ENCODE peak calls at places on chromosome X, in six cellular contexts. One of them, this sample, is unnamed.

GRCh38 chrX:42837092-42837726 is 59.2 kb upstream of the PPP1R2C start:
- DNase-seq in H9: no peak
- DNase-seq in neuronal stem cell: no peak
- DNase-seq in IMR-90: no peak
- DNase-seq in mesenchymal stem cell: no peak
- DNase-seq in H1: no peak
- DNase-seq in this sample: no peak

GRCh38 chrX:87664381-87664780 is 146.8 kb downstream of the KLHL4 start:
- DNase-seq in H9: no peak
- DNase-seq in neuronal stem cell: peak
- DNase-seq in IMR-90: peak
- DNase-seq in mesenchymal stem cell: peak
- DNase-seq in H1: no peak
- DNase-seq in this sample: peak

GRCh38 chrX:71998836-71999509 is 88.3 kb downstream of the NHSL2 start:
- DNase-seq in H9: peak
- DNase-seq in neuronal stem cell: no peak
- DNase-seq in IMR-90: no peak
- DNase-seq in mesenchymal stem cell: peak
- DNase-seq in H1: no peak
- DNase-seq in this sample: peak

GRCh38 chrX:24760601-24761000 is 66.9 kb downstream of the POLA1 start:
- DNase-seq in H9: no peak
- DNase-seq in neuronal stem cell: no peak
- DNase-seq in IMR-90: peak
- DNase-seq in mesenchymal stem cell: peak
- DNase-seq in H1: no peak
- DNase-seq in this sample: no peak

GRCh38 chrX:16628954-16629595 is 20.9 kb upstream of the S100G start:
- DNase-seq in H9: peak
- DNase-seq in neuronal stem cell: peak
- DNase-seq in IMR-90: no peak
- DNase-seq in mesenchymal stem cell: no peak
- DNase-seq in H1: no peak
- DNase-seq in this sample: no peak

GRCh38 chrX:147838465-147839131 is 73.1 kb upstream of the FMR1 start:
- DNase-seq in H9: no peak
- DNase-seq in neuronal stem cell: no peak
- DNase-seq in IMR-90: no peak
- DNase-seq in mesenchymal stem cell: no peak
- DNase-seq in H1: no peak
- DNase-seq in this sample: peak

GRCh38 chrX:131792789-131793462 is 230.2 kb upstream of the STK26 start:
- DNase-seq in H9: no peak
- DNase-seq in neuronal stem cell: no peak
- DNase-seq in IMR-90: peak
- DNase-seq in mesenchymal stem cell: no peak
- DNase-seq in H1: no peak
- DNase-seq in this sample: peak

GRCh38 chrX:153245288-153245731 is 66.2 kb downstream of the MAGEA1 start:
- DNase-seq in H9: peak
- DNase-seq in neuronal stem cell: peak
- DNase-seq in IMR-90: no peak
- DNase-seq in mesenchymal stem cell: peak
- DNase-seq in H1: no peak
- DNase-seq in this sample: no peak

GRCh38 chrX:18468599-18468998 is 43.2 kb downstream of the CDKL5 start:
- DNase-seq in H9: no peak
- DNase-seq in neuronal stem cell: no peak
- DNase-seq in IMR-90: no peak
- DNase-seq in mesenchymal stem cell: no peak
- DNase-seq in H1: no peak
- DNase-seq in this sample: no peak

GRCh38 chrX:154804564-154804956 is 725 bp downstream of the MPP1 start:
- DNase-seq in H9: no peak
- DNase-seq in neuronal stem cell: no peak
- DNase-seq in IMR-90: no peak
- DNase-seq in mesenchymal stem cell: no peak
- DNase-seq in H1: no peak
- DNase-seq in this sample: peak

GRCh38 chrX:104482757-104483156 is 83.2 kb upstream of the IL1RAPL2 start:
- DNase-seq in H9: no peak
- DNase-seq in neuronal stem cell: no peak
- DNase-seq in IMR-90: no peak
- DNase-seq in mesenchymal stem cell: peak
- DNase-seq in H1: no peak
- DNase-seq in this sample: peak

GRCh38 chrX:53009032-53009431 is 39.6 kb upstream of the GPR173 start:
- DNase-seq in H9: no peak
- DNase-seq in neuronal stem cell: no peak
- DNase-seq in IMR-90: no peak
- DNase-seq in mesenchymal stem cell: no peak
- DNase-seq in H1: no peak
- DNase-seq in this sample: no peak

GRCh38 chrX:129557844-129558243 is 17.8 kb downstream of the OCRL start:
- DNase-seq in H9: no peak
- DNase-seq in neuronal stem cell: no peak
- DNase-seq in IMR-90: peak
- DNase-seq in mesenchymal stem cell: no peak
- DNase-seq in H1: no peak
- DNase-seq in this sample: no peak

GRCh38 chrX:57643698-57644097 is 36.4 kb downstream of the NLRP2B start:
- DNase-seq in H9: no peak
- DNase-seq in neuronal stem cell: no peak
- DNase-seq in IMR-90: no peak
- DNase-seq in mesenchymal stem cell: no peak
- DNase-seq in H1: no peak
- DNase-seq in this sample: no peak

GRCh38 chrX:8194216-8194615 is 23.1 kb upstream of the VCX2 start:
- DNase-seq in H9: no peak
- DNase-seq in neuronal stem cell: no peak
- DNase-seq in IMR-90: no peak
- DNase-seq in mesenchymal stem cell: no peak
- DNase-seq in H1: no peak
- DNase-seq in this sample: peak

GRCh38 chrX:50860518-50860917 is 46.5 kb upstream of the SHROOM4 start:
- DNase-seq in H9: no peak
- DNase-seq in neuronal stem cell: no peak
- DNase-seq in IMR-90: no peak
- DNase-seq in mesenchymal stem cell: no peak
- DNase-seq in H1: no peak
- DNase-seq in this sample: no peak

DNA sequence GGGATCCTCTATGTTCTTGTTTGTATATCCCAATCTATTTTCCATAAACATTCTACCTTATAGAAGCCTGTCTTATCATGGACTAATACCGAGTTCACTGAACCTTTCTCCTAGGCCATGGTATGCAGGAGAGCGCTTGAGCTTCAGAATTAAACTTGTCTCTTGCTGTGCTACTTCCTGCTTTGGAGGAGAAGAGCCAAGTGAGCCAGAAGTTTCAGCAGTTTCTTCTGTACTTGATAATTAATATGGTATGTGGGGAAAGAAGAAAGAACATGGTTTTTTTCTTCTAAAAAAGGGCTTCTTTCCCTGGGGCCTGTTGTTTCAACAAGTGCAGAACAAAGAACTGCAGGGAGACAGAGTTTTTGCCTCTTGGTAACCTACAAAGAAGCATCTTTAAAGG is 172.8 kb downstream of the ATG4A start:
- DNase-seq in H9: no peak
- DNase-seq in neuronal stem cell: no peak
- DNase-seq in IMR-90: no peak
- DNase-seq in mesenchymal stem cell: no peak
- DNase-seq in H1: no peak
- DNase-seq in this sample: no peak
- H4K91ac ChIP-seq in H9: no peak
- H4K91ac ChIP-seq in neuronal stem cell: no peak
- H4K91ac ChIP-seq in IMR-90: no peak
- H4K91ac ChIP-seq in mesenchymal stem cell: no peak
- H4K91ac ChIP-seq in H1: no peak
- H4K91ac ChIP-seq in this sample: no peak

GRCh38 chrX:805988-806387 is 175.4 kb downstream of the SHOX start:
- DNase-seq in H9: no peak
- DNase-seq in neuronal stem cell: no peak
- DNase-seq in IMR-90: no peak
- DNase-seq in mesenchymal stem cell: no peak
- DNase-seq in H1: no peak
- DNase-seq in this sample: no peak
- H2AFZ ChIP-seq in H9: no peak
- H2AFZ ChIP-seq in neuronal stem cell: no peak
- H2AFZ ChIP-seq in IMR-90: no peak
- H2AFZ ChIP-seq in mesenchymal stem cell: no peak
- H2AFZ ChIP-seq in H1: peak
- H2AFZ ChIP-seq in this sample: no peak

DNA sequence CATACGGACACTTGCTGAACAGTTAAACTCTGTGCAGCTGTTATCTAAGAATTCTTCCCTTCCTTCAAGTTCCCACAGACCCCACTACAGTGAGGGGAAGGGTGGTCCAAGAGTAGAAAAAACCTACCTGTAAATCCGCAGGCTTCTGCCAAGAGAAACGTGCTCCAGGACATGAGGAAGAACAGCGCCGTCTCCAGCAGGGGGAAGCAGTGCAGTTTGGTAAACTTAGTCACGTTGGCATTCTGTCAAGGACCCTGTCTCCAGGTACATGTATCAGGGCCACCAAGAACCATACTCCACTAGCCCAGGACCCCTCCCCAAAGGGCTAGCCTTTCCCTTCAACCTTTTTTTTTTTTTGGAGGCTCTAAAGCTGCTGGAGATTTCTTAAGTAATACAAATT is 79.9 kb downstream of the CHST7 start:
- DNase-seq in H9: peak
- DNase-seq in neuronal stem cell: no peak
- DNase-seq in IMR-90: peak
- DNase-seq in mesenchymal stem cell: no peak
- DNase-seq in H1: no peak
- DNase-seq in this sample: peak
- H3K4me2 ChIP-seq in H9: no peak
- H3K4me2 ChIP-seq in neuronal stem cell: no peak
- H3K4me2 ChIP-seq in IMR-90: no peak
- H3K4me2 ChIP-seq in mesenchymal stem cell: no peak
- H3K4me2 ChIP-seq in H1: no peak
- H3K4me2 ChIP-seq in this sample: no peak

DNA sequence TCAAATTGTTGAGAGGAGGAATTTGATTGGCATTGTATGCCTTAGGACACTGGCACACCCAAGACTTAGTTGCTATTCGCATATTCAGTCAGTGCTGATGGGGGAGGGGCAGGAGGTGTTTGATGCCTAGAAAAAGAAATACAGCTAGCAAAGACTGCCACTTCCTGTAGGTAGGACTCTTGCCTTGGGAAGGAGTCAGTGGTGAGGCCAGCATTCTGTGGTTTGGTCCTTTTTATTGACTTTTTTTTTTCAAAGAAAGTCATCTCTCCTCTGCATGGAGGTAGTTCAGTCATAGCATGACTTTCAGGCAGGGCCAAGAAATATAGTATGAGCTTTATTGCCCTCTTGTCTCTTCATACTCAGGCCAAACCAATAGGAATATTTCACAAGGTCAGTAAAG is 33.5 kb upstream of the XK start:
- DNase-seq in H9: peak
- DNase-seq in neuronal stem cell: no peak
- DNase-seq in IMR-90: no peak
- DNase-seq in mesenchymal stem cell: no peak
- DNase-seq in H1: no peak
- DNase-seq in this sample: no peak
- H4K91ac ChIP-seq in H9: no peak
- H4K91ac ChIP-seq in neuronal stem cell: no peak
- H4K91ac ChIP-seq in IMR-90: no peak
- H4K91ac ChIP-seq in mesenchymal stem cell: no peak
- H4K91ac ChIP-seq in H1: no peak
- H4K91ac ChIP-seq in this sample: no peak

GRCh38 chrX:34655496-34656258 is 1.4 kb downstream of the TMEM47 start:
- DNase-seq in H9: no peak
- DNase-seq in neuronal stem cell: no peak
- DNase-seq in IMR-90: no peak
- DNase-seq in mesenchymal stem cell: peak
- DNase-seq in H1: no peak
- DNase-seq in this sample: no peak
- H2AFZ ChIP-seq in H9: no peak
- H2AFZ ChIP-seq in neuronal stem cell: peak
- H2AFZ ChIP-seq in IMR-90: peak
- H2AFZ ChIP-seq in mesenchymal stem cell: no peak
- H2AFZ ChIP-seq in H1: no peak
- H2AFZ ChIP-seq in this sample: peak

DNA sequence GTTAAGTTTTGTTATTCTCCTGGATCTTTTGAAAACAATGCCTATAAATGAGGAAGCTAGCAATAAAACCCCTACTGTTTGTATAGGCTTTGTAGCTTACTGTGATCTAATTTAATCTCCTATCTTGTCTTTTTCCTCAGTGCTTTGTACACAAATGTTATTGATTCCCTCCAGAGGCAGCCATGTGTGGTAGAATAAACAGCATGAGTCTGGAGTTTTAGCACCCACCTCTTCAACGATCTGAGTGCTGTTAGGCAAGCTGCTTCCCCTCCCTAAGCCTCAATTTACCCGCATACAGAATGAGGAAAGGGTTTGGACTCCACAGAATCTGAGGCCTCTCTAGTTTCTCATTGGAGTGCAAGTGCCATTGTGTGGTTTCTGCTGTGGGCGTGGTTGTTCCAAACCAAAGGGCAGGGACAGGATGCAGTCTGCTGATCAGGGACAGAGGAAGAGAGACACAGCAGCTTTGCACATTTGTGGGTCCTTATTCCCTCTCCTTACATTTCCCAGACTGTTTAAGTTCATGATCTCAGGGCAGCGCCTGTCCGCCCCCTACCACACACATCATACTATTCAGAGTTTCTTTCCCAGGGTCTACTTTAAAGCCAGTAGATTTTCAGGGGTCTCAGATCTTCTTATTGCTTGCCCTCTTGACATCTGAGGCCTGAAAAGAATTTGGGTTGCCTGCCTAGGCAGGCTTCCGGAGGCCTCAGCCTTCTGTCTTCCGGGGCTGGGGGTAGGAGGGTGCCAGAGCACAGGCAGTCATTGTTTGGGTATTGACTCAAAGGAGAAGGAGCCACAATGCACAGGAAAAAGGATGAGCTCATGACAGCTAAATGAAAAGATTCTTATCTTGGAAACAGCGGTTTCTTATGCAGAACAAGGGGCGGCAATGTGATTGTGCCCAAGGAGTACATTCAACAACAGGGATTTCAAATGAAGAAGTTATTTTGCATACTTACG is 114.9 kb upstream of the TEX13D start:
- DNase-seq in H9: peak
- DNase-seq in neuronal stem cell: peak
- DNase-seq in IMR-90: no peak
- DNase-seq in mesenchymal stem cell: peak
- DNase-seq in H1: no peak
- DNase-seq in this sample: no peak
- H3K4me2 ChIP-seq in H9: peak
- H3K4me2 ChIP-seq in neuronal stem cell: peak
- H3K4me2 ChIP-seq in IMR-90: no peak
- H3K4me2 ChIP-seq in mesenchymal stem cell: no peak
- H3K4me2 ChIP-seq in H1: peak
- H3K4me2 ChIP-seq in this sample: no peak

GRCh38 chrX:21800344-21800770 is 39.1 kb upstream of the MBTPS2 start:
- DNase-seq in H9: no peak
- DNase-seq in neuronal stem cell: no peak
- DNase-seq in IMR-90: peak
- DNase-seq in mesenchymal stem cell: no peak
- DNase-seq in H1: no peak
- DNase-seq in this sample: no peak
- H4K91ac ChIP-seq in H9: no peak
- H4K91ac ChIP-seq in neuronal stem cell: no peak
- H4K91ac ChIP-seq in IMR-90: no peak
- H4K91ac ChIP-seq in mesenchymal stem cell: no peak
- H4K91ac ChIP-seq in H1: no peak
- H4K91ac ChIP-seq in this sample: no peak